ENCODE peak calls at places on chromosome 19, in seven cellular contexts. R is MG63; E is AG09319; W is cardiac fibroblast; Y is CD8-positive, alpha-beta memory T cell; Z is stromal cell of bone marrow; S is stomach. N is an unnamed sample.

GRCh38 chr19:33064117-33064777 is 441 bp downstream of the RHPN2 start:
- DNase-seq in W (no peak), Z (no peak), R (peak), E (no peak), S (peak), Y (no peak), N (no peak)

GRCh38 chr19:43809762-43810696 is 7.8 kb upstream of the LYPD5 start:
- DNase-seq in S (no peak), Y (no peak), Z (peak), R (no peak), E (peak), W (peak), N (peak)

GRCh38 chr19:40592170-40592569 is 9.0 kb upstream of the LTBP4 start:
- DNase-seq in W (peak), R (no peak), S (no peak), Y (no peak), Z (no peak), E (no peak), N (no peak)

GRCh38 chr19:51708811-51709210 is 15.0 kb downstream of the HAS1 start:
- DNase-seq in Z (no peak), W (no peak), R (no peak), Y (no peak), S (no peak), E (no peak), N (no peak)

GRCh38 chr19:18515959-18516358 is 5.9 kb downstream of the ELL start:
- DNase-seq in E (no peak), Y (no peak), Z (no peak), W (no peak), S (no peak), R (no peak), N (no peak)

GRCh38 chr19:45455707-45456499 is 11.9 kb upstream of the FOSB start:
- DNase-seq in S (peak), W (peak), E (peak), Y (peak), Z (peak), R (peak), N (peak)

GRCh38 chr19:45761714-45762113 is 7.3 kb downstream of the SIX5 start:
- DNase-seq in S (no peak), R (no peak), Y (no peak), W (no peak), Z (no peak), E (no peak), N (no peak)

GRCh38 chr19:13839193-13839937 is 37.6 kb upstream of the NANOS3 start:
- DNase-seq in R (peak), S (peak), E (no peak), Z (no peak), Y (peak), W (peak), N (peak)

GRCh38 chr19:38714354-38714778 is 29.9 kb downstream of the CAPN12 start:
- DNase-seq in S (peak), E (no peak), Z (no peak), W (no peak), Y (no peak), R (no peak), N (no peak)

GRCh38 chr19:55080915-55081772 is 5.5 kb downstream of the EPS8L1 start:
- DNase-seq in Z (no peak), E (no peak), W (peak), R (peak), S (peak), Y (peak), N (peak)

GRCh38 chr19:48487944-48488343 is 18.8 kb downstream of the CYTH2 start:
- DNase-seq in Z (no peak), Y (no peak), E (peak), R (peak), S (peak), W (peak), N (peak)

GRCh38 chr19:34317311-34317927 is 47.6 kb upstream of the GPI start:
- DNase-seq in S (no peak), E (no peak), Y (no peak), Z (no peak), W (no peak), R (no peak), N (no peak)

GRCh38 chr19:4369109-4369887 is 25.9 kb downstream of the MPND start:
- DNase-seq in R (no peak), Z (no peak), Y (peak), E (no peak), W (no peak), S (peak), N (no peak)

GRCh38 chr19:28516415-28516872 is 696.5 kb downstream of the UQCRFS1 start:
- DNase-seq in Z (no peak), R (no peak), E (no peak), W (no peak), S (no peak), Y (no peak), N (no peak)

GRCh38 chr19:11375143-11375948 is 880 bp downstream of the SWSAP1 start:
- DNase-seq in W (no peak), R (no peak), Z (no peak), S (peak), E (no peak), Y (peak), N (no peak)

GRCh38 chr19:28028881-28029280 is 1184.1 kb downstream of the UQCRFS1 start:
- DNase-seq in S (no peak), R (peak), E (no peak), Z (peak), Y (no peak), W (no peak), N (no peak)

GRCh38 chr19:996051-996838 is 4.0 kb upstream of the GRIN3B start:
- DNase-seq in Y (peak), S (peak), E (no peak), Z (no peak), W (peak), R (no peak), N (peak)

GRCh38 chr19:5932593-5933262 is 18.7 kb downstream of the CAPS start:
- DNase-seq in S (no peak), R (no peak), Z (no peak), Y (no peak), E (no peak), W (no peak), N (no peak)

N was measured in NCI-H460.